ENCODE peak calls at places on chromosomes 13 and 19, in ten cellular contexts. R is T-helper 2 cell; U is activated T-cell treated with anti-CD3 and anti-CD28 coated beads for 1 hour; Z is NCI-H1436; D is naive thymus-derived CD8-positive, alpha-beta T cell; P is T-helper 17 cell; I is NCI-H1092 treated with DMSO at 0.1 percent for 48 hours; C is stimulated activated CD4-positive, alpha-beta T cell treated with anti-CD3 and anti-CD28 coated beads, Interleukin-1b, Interleukin-23, amount 100 ng/mL, for 1 hour; K is DMS53; J is NCI-H2029. V is an unnamed sample.

GRCh38 chr19:35155441-35155840 is 906 bp downstream of the FXYD5 start:
- DNase-seq in R (peak; percentile 43), U (no peak), Z (no peak), D (peak; percentile 20), P (no peak), I (no peak), C (no peak), K (no peak), J (no peak), V (no peak)

GRCh38 chr19:21143846-21144245 is 2.0 kb downstream of the ZNF431 start:
- DNase-seq in R (no peak), U (no peak), Z (no peak), D (no peak), P (no peak), I (no peak), C (no peak), K (no peak), J (no peak), V (no peak)

GRCh38 chr13:98508280-98509074 is 68.4 kb downstream of the STK24 start:
- DNase-seq in R (no peak), U (no peak), Z (no peak), D (no peak), P (no peak), I (no peak), C (no peak), K (no peak), J (no peak), V (no peak)

GRCh38 chr19:53977991-53978731 is 13.3 kb upstream of the CACNG6 start:
- DNase-seq in R (peak; percentile 46), U (no peak), Z (no peak), D (peak; percentile 42), P (no peak), I (no peak), C (no peak), K (no peak), J (no peak), V (peak; percentile 31)

GRCh38 chr19:18501832-18502231 is 20.0 kb downstream of the ELL start:
- DNase-seq in R (no peak), U (no peak), Z (no peak), D (no peak), P (no peak), I (no peak), C (no peak), K (no peak), J (peak; percentile 18), V (no peak)

GRCh38 chr19:41705393-41706174 is 2.8 kb upstream of the CEACAM5 start:
- DNase-seq in R (peak; percentile 16), U (peak; percentile 27), Z (no peak), D (peak; percentile 27), P (no peak), I (no peak), C (no peak), K (peak; percentile 41), J (no peak), V (no peak)

GRCh38 chr19:5963855-5964254 is 14.1 kb downstream of the RANBP3 start:
- DNase-seq in R (no peak), U (no peak), Z (no peak), D (no peak), P (no peak), I (no peak), C (no peak), K (no peak), J (no peak), V (no peak)

GRCh38 chr13:31167490-31167889 is 5.8 kb upstream of the HSPH1 start:
- DNase-seq in R (peak; percentile 48), U (no peak), Z (no peak), D (no peak), P (no peak), I (no peak), C (no peak), K (peak; percentile 50), J (no peak), V (no peak)

GRCh38 chr13:36418022-36418805 is 14.1 kb upstream of the CCNA1 start:
- DNase-seq in R (peak; percentile 33), U (no peak), Z (no peak), D (no peak), P (no peak), I (no peak), C (no peak), K (peak; percentile 7), J (no peak), V (no peak)

V was measured in lower leg skin.